ENCODE peak calls at places on chromosome 9, in four cellular contexts. F is stimulated activated CD8-positive, alpha-beta memory T cell treated with anti-CD3 and anti-CD28 coated beads, Interleukin-7, amount 100 ng/mL, for 24 hours; E is GM12892; J is activated CD4-positive, alpha-beta T cell treated with anti-CD3 and anti-CD28 coated beads, Interleukin-2, amount 50 U/mL, for 1 hour. A is an unnamed sample.

GRCh38 chr9:12775373-12775962 is 648 bp downstream of the LURAP1L start:
- DNase-seq in F (no peak), E (no peak), J (no peak), A (no peak)

GRCh38 chr9:131485206-131485605 is 17.5 kb upstream of the POMT1 start:
- DNase-seq in F (no peak), E (no peak), J (no peak), A (no peak)

GRCh38 chr9:34995288-34996060 is 5.9 kb downstream of the DNAJB5 start:
- DNase-seq in F (no peak), E (no peak), J (no peak), A (no peak)

GRCh38 chr9:70964861-70965260 is 156.6 kb downstream of the TRPM3 start:
- DNase-seq in F (no peak), E (no peak), J (no peak), A (no peak)

GRCh38 chr9:105299190-105299854 is 54.9 kb downstream of the SLC44A1 start:
- DNase-seq in F (no peak), E (no peak), J (no peak), A (peak)

GRCh38 chr9:136052991-136053756 is 41.9 kb downstream of the NACC2 start:
- DNase-seq in F (no peak), E (peak), J (no peak), A (no peak)

GRCh38 chr9:4262735-4263141 is 37.1 kb downstream of the GLIS3 start:
- DNase-seq in F (no peak), E (no peak), J (no peak), A (peak)

GRCh38 chr9:124297553-124297905 is 39.8 kb downstream of the NEK6 start:
- DNase-seq in F (no peak), E (no peak), J (no peak), A (peak)

GRCh38 chr9:88258012-88258411 is 119.7 kb upstream of the SPATA31C2 start:
- DNase-seq in F (no peak), E (no peak), J (no peak), A (peak)

GRCh38 chr9:84402517-84402916 is 62.0 kb upstream of the SLC28A3 start:
- DNase-seq in F (no peak), E (no peak), J (no peak), A (no peak)

GRCh38 chr9:15482146-15482545 is 28.6 kb downstream of the PSIP1 start:
- DNase-seq in F (no peak), E (no peak), J (no peak), A (no peak)

GRCh38 chr9:21616082-21616778 is 134.1 kb upstream of the IFNE start:
- DNase-seq in F (no peak), E (no peak), J (no peak), A (peak)

GRCh38 chr9:122119166-122119521 is 26.0 kb upstream of the TTLL11 start:
- DNase-seq in F (no peak), E (no peak), J (no peak), A (no peak)

GRCh38 chr9:105834404-105834803 is 140.1 kb downstream of the TMEM38B start:
- DNase-seq in F (no peak), E (no peak), J (no peak), A (no peak)

GRCh38 chr9:7186175-7186574 is 428.4 kb downstream of the KDM4C start:
- DNase-seq in F (no peak), E (no peak), J (no peak), A (no peak)

GRCh38 chr9:116817762-116818161 is 130.7 kb downstream of the TRIM32 start:
- DNase-seq in F (no peak), E (no peak), J (no peak), A (no peak)

GRCh38 chr9:97563458-97564135 is 62.1 kb downstream of the TMOD1 start:
- DNase-seq in F (no peak), E (no peak), J (no peak), A (no peak)

GRCh38 chr9:96222132-96222531 is 79.8 kb downstream of the HSD17B3 start:
- DNase-seq in F (no peak), E (no peak), J (no peak), A (no peak)

GRCh38 chr9:96150324-96151023 is 151.5 kb downstream of the HSD17B3 start:
- DNase-seq in F (peak), E (no peak), J (peak), A (no peak)

GRCh38 chr9:130927995-130928900 is 10.8 kb downstream of the FIBCD1 start:
- DNase-seq in F (no peak), E (peak), J (no peak), A (no peak)

GRCh38 chr9:137978262-137978714 is 100.7 kb downstream of the CACNA1B start:
- DNase-seq in F (no peak), E (no peak), J (no peak), A (no peak)

GRCh38 chr9:12988259-12988658 is 213.4 kb downstream of the LURAP1L start:
- DNase-seq in F (no peak), E (no peak), J (no peak), A (no peak)

GRCh38 chr9:80496901-80497565 is 925.3 kb downstream of the TLE4 start:
- DNase-seq in F (no peak), E (no peak), J (no peak), A (no peak)

GRCh38 chr9:134290603-134291451 is 35.4 kb upstream of the RXRA start:
- DNase-seq in F (no peak), E (no peak), J (no peak), A (no peak)

A was measured in GM04504.